ENCODE peak calls at places on chromosomes 16 and 17, in five cellular contexts. W is PC-3, G is GM23248, J is adrenal gland, T is heart left ventricle. Y is an unnamed sample.
A peak's percentile ranks its signal among the peaks of the same experiment; 100 is the strongest.

GRCh38 chr16:47258874-47259461 is 115.2 kb upstream of the NETO2 start:
- DNase-seq in W (peak; percentile 46), G (peak; percentile 46), J (no peak), T (no peak), Y (no peak)

GRCh38 chr16:85569615-85570212 is 43.4 kb upstream of the GSE1 start:
- DNase-seq in W (peak; percentile 29), G (peak; percentile 47), J (no peak), T (no peak), Y (no peak)

GRCh38 chr16:57530104-57530522 is 6.3 kb downstream of the CCDC102A start:
- DNase-seq in W (peak; percentile 59), G (peak; percentile 62), J (no peak), T (no peak), Y (peak; percentile 29)

GRCh38 chr16:89442990-89443726 is 47.2 kb downstream of the ANKRD11 start:
- DNase-seq in W (peak; percentile 85), G (peak; percentile 74), J (no peak), T (no peak), Y (no peak)

GRCh38 chr17:59723607-59724006 is 16.2 kb downstream of the VMP1 start:
- DNase-seq in W (no peak), G (no peak), J (no peak), T (no peak), Y (no peak)

GRCh38 chr17:52170963-52171572 is 12.6 kb upstream of the CA10 start:
- DNase-seq in W (peak; percentile 64), G (peak; percentile 19), J (peak; percentile 44), T (no peak), Y (no peak)

GRCh38 chr17:50169121-50169764 is 3.4 kb downstream of the SGCA start:
- DNase-seq in W (peak; percentile 80), G (peak; percentile 68), J (no peak), T (no peak), Y (no peak)

GRCh38 chr17:77460514-77461046 is 319.8 kb downstream of the SEC14L1 start:
- DNase-seq in W (no peak), G (no peak), J (no peak), T (no peak), Y (no peak)

GRCh38 chr17:81651692-81652091 is 4.7 kb downstream of the PDE6G start:
- DNase-seq in W (peak; percentile 86), G (peak; percentile 90), J (peak; percentile 87), T (no peak), Y (no peak)

GRCh38 chr17:81991684-81992513 is 14.5 kb downstream of the ASPSCR1 start:
- DNase-seq in W (peak; percentile 86), G (peak; percentile 89), J (peak; percentile 67), T (peak; percentile 75), Y (no peak)

GRCh38 chr16:68257251-68257905 is 6.9 kb upstream of the SLC7A6 start:
- DNase-seq in W (peak; percentile 22), G (peak; percentile 29), J (no peak), T (no peak), Y (no peak)

GRCh38 chr17:4375039-4375748 is 8.7 kb upstream of the UBE2G1 start:
- DNase-seq in W (no peak), G (no peak), J (no peak), T (no peak), Y (no peak)

GRCh38 chr17:58303981-58304734 is 23.4 kb upstream of the MPO start:
- DNase-seq in W (peak; percentile 73), G (peak; percentile 60), J (no peak), T (no peak), Y (no peak)

GRCh38 chr17:32302860-32303649 is 37.4 kb downstream of the RHBDL3 start:
- DNase-seq in W (no peak), G (no peak), J (no peak), T (no peak), Y (no peak)

GRCh38 chr17:62704381-62704971 is 77.0 kb downstream of the MRC2 start:
- DNase-seq in W (peak; percentile 93), G (peak; percentile 53), J (no peak), T (peak; percentile 48), Y (peak; percentile 44)

GRCh38 chr17:43801844-43802243 is 21.6 kb downstream of the CFAP97D1 start:
- DNase-seq in W (no peak), G (no peak), J (no peak), T (no peak), Y (no peak)

GRCh38 chr17:67636841-67637240 is 80.9 kb upstream of the NOL11 start:
- DNase-seq in W (peak; percentile 25), G (peak; percentile 5), J (no peak), T (no peak), Y (no peak)

GRCh38 chr17:57468932-57469775 is 212.8 kb downstream of the MSI2 start:
- DNase-seq in W (no peak), G (no peak), J (no peak), T (no peak), Y (no peak)

GRCh38 chr17:18965530-18966236 is 13.7 kb downstream of the SLC5A10 start:
- DNase-seq in W (no peak), G (no peak), J (no peak), T (no peak), Y (no peak)

GRCh38 chr17:10155334-10156081 is 42.9 kb downstream of the GAS7 start:
- DNase-seq in W (no peak), G (peak; percentile 62), J (no peak), T (peak; percentile 45), Y (no peak)

GRCh38 chr16:67884684-67885083 is at the start of gene NRN1L:
- DNase-seq in W (peak; percentile 77), G (peak; percentile 95), J (peak; percentile 93), T (peak; percentile 91), Y (peak; percentile 97)

GRCh38 chr17:862584-862983 is 80.4 kb downstream of the MRM3 start:
- DNase-seq in W (no peak), G (no peak), J (no peak), T (no peak), Y (no peak)

GRCh38 chr17:78376161-78376560 is 2.3 kb upstream of the PGS1 start:
- DNase-seq in W (no peak), G (no peak), J (no peak), T (no peak), Y (no peak)

GRCh38 chr16:70704586-70704985 is 18.7 kb upstream of the MTSS2 start:
- DNase-seq in W (no peak), G (peak; percentile 62), J (no peak), T (no peak), Y (no peak)

GRCh38 chr16:70708381-70709253 is 22.8 kb upstream of the MTSS2 start:
- DNase-seq in W (no peak), G (no peak), J (no peak), T (no peak), Y (no peak)

GRCh38 chr16:70705056-70705455 is 19.2 kb upstream of the MTSS2 start:
- DNase-seq in W (no peak), G (peak; percentile 88), J (no peak), T (no peak), Y (no peak)

GRCh38 chr16:70709457-70709856 is 23.6 kb upstream of the MTSS2 start:
- DNase-seq in W (no peak), G (no peak), J (no peak), T (no peak), Y (no peak)

GRCh38 chr16:70706948-70707465 is 21.2 kb upstream of the MTSS2 start:
- DNase-seq in W (peak; percentile 94), G (peak; percentile 85), J (no peak), T (no peak), Y (peak; percentile 66)
- H3K27ac ChIP-seq in W (peak overlapping the region; percentile 71), G (peak overlapping the region; percentile 98), J (no peak overlapping the region), T (no peak overlapping the region), Y (peak overlapping the region; percentile 61)

GRCh38 chr16:50297301-50298074 is 31.1 kb downstream of the ADCY7 start:
- DNase-seq in W (no peak), G (no peak), J (no peak), T (no peak), Y (no peak)
- H3K4me3 ChIP-seq in W (no peak overlapping the region), G (no peak overlapping the region), J (no peak overlapping the region), T (no peak overlapping the region), Y (no peak overlapping the region)

DNA sequence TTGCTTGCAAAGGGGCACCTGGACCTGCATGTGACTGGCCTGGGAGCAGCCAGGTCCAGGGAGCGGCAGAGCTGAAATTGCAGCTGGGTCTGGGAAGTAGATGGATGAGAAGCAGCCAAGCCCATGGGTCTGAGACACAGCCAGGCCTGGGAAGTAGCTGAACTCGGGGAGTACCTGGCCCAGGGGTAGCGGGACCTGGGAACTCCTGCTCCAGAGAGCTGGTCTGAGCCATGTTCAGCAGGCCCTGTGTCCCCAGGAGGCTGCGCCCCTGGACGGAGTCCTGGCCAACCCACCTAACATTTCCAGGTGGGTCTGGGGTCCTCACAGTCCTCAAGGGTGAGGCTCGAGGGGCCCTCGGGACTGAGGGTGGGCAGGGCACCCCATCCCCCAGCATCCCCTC is 2.9 kb downstream of the MSLN start:
- DNase-seq in W (no peak), G (no peak), J (no peak), T (peak; percentile 4), Y (no peak)
- H3K27ac ChIP-seq in W (no peak overlapping the region), G (no peak overlapping the region), J (no peak overlapping the region), T (no peak overlapping the region), Y (no peak overlapping the region)

DNA sequence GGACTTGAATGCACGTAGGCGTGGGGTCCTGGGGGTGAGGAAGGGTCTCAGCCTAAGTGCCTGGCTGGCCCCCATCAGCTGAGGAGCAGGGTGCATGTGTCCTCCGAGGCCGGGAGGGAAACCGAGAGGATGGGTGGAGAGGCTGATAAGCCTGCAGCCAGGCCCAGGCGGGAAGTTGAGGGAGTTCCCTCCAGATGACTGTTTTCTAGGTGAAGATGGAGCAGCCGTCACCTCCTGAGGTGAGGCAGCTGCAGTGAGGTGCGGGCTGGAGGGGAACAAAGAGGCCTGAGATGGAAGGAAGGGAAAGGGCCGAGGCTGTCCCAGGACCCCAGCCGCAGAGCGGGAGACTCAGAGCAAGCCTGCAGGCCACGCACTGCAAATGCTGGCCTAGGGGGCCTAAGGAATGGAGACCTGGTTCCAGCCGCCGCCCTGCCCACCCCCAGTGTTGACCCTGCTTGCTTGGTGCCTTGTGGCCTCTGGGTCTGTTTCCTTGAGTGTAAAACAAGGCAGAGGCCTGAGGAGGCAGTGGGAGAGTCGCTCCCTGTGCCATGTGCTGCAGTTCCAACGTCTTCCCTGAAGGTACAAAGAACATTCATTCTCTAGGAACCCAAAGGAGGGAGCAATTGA is 3.0 kb downstream of the PECAM1 start:
- DNase-seq in W (no peak), G (no peak), J (no peak), T (peak; percentile 32), Y (no peak)
- H3K4me3 ChIP-seq in W (peak overlapping the region; percentile 68), G (no peak overlapping the region), J (no peak overlapping the region), T (peak overlapping the region; percentile 55), Y (no peak overlapping the region)

GRCh38 chr17:79600613-79601221 is 10.1 kb downstream of the RBFOX3 start:
- DNase-seq in W (no peak), G (no peak), J (no peak), T (no peak), Y (no peak)
- H3K27ac ChIP-seq in W (no peak overlapping the region), G (no peak overlapping the region), J (no peak overlapping the region), T (no peak overlapping the region), Y (no peak overlapping the region)